ENCODE peak calls at places on chromosome 9, in nine cellular contexts. J, H, F, G, M, T, Q, X and L are unnamed samples.

GRCh38 chr9:120394058-120394669 is 185.8 kb downstream of the CDK5RAP2 start:
- DNase-seq in X (no peak), G (no peak), F (peak), T (no peak), M (peak), H (peak), Q (no peak), J (no peak), L (no peak)

GRCh38 chr9:33815781-33816180 is 1.2 kb upstream of the UBE2R2 start:
- DNase-seq in M (no peak), T (no peak), H (no peak), Q (no peak), J (no peak), X (peak), G (no peak), F (no peak), L (no peak)

GRCh38 chr9:137514691-137515337 is 35.4 kb downstream of the PNPLA7 start:
- DNase-seq in X (no peak), J (no peak), H (no peak), F (no peak), T (no peak), M (no peak), Q (no peak), G (no peak), L (no peak)

GRCh38 chr9:32705059-32705458 is 69.6 kb upstream of the TAF1L start:
- DNase-seq in Q (no peak), F (peak), G (no peak), M (peak), H (peak), T (no peak), X (no peak), J (peak), L (no peak)

GRCh38 chr9:27194401-27195091 is 85.5 kb downstream of the TEK start:
- DNase-seq in F (peak), X (no peak), H (peak), Q (no peak), J (no peak), M (peak), T (no peak), G (no peak), L (no peak)

GRCh38 chr9:89172398-89172797 is 6.2 kb downstream of the SHC3 start:
- DNase-seq in T (no peak), F (no peak), Q (no peak), X (no peak), G (no peak), H (no peak), M (no peak), J (no peak), L (no peak)

GRCh38 chr9:123432331-123433236 is 76.6 kb downstream of the CRB2 start:
- DNase-seq in M (no peak), X (no peak), Q (no peak), G (no peak), F (no peak), H (no peak), T (no peak), J (no peak), L (no peak)

GRCh38 chr9:76181020-76181641 is 213.1 kb downstream of the RFK start:
- DNase-seq in G (no peak), J (peak), M (peak), Q (no peak), X (no peak), H (peak), F (no peak), T (peak), L (peak)

GRCh38 chr9:114953016-114953415 is 22.6 kb upstream of the TNFSF8 start:
- DNase-seq in Q (no peak), J (no peak), X (no peak), G (no peak), H (no peak), M (no peak), F (no peak), T (no peak), L (no peak)

GRCh38 chr9:73805853-73806458 is 654.3 kb downstream of the ANXA1 start:
- DNase-seq in H (no peak), Q (no peak), T (no peak), M (no peak), G (no peak), X (peak), F (no peak), J (no peak), L (no peak)

GRCh38 chr9:83509372-83509771 is 28.8 kb downstream of the FRMD3 start:
- DNase-seq in T (no peak), F (peak), H (peak), X (no peak), M (peak), Q (no peak), J (no peak), G (no peak), L (no peak)